ENCODE peak calls at places on chromosomes 5 and 9, in six cellular contexts. Y, S, U, M, T and P are unnamed samples.

GRCh38 chr5:96067902-96068614 is 106.4 kb upstream of the ELL2 start:
- DNase-seq in Y (no peak), S (peak), U (no peak), M (peak), T (no peak), P (peak)

GRCh38 chr9:98887918-98888510 is 55.7 kb upstream of the COL15A1 start:
- DNase-seq in Y (no peak), S (peak), U (no peak), M (peak), T (no peak), P (peak)

GRCh38 chr9:108083160-108083559 is 593.6 kb upstream of the KLF4 start:
- DNase-seq in Y (no peak), S (no peak), U (peak), M (no peak), T (no peak), P (no peak)

GRCh38 chr9:93567271-93567959 is 9.0 kb upstream of the PHF2 start:
- DNase-seq in Y (peak), S (no peak), U (peak), M (peak), T (no peak), P (peak)

GRCh38 chr9:121207371-121207940 is 5.8 kb upstream of the RAB14 start:
- DNase-seq in Y (no peak), S (no peak), U (no peak), M (no peak), T (no peak), P (no peak)

GRCh38 chr5:128406863-128407262 is 131.2 kb downstream of the FBN2 start:
- DNase-seq in Y (no peak), S (no peak), U (no peak), M (no peak), T (no peak), P (no peak)

GRCh38 chr9:38434365-38434764 is 10.1 kb upstream of the IGFBPL1 start:
- DNase-seq in Y (no peak), S (no peak), U (no peak), M (no peak), T (no peak), P (no peak)

GRCh38 chr5:94021246-94021645 is 279.8 kb upstream of the POU5F2 start:
- DNase-seq in Y (no peak), S (peak), U (no peak), M (peak), T (no peak), P (no peak)

GRCh38 chr9:98687911-98688310 is 20.8 kb downstream of the GABBR2 start:
- DNase-seq in Y (no peak), S (no peak), U (no peak), M (no peak), T (no peak), P (no peak)

GRCh38 chr9:36101916-36102741 is 34.4 kb upstream of the GLIPR2 start:
- DNase-seq in Y (no peak), S (peak), U (no peak), M (peak), T (no peak), P (no peak)

GRCh38 chr5:123422433-123423277 is 548 bp downstream of the CEP120 start:
- DNase-seq in Y (peak), S (peak), U (peak), M (peak), T (no peak), P (no peak)

GRCh38 chr5:82349651-82350050 is 71.5 kb upstream of the RPS23 start:
- DNase-seq in Y (peak), S (no peak), U (peak), M (peak), T (peak), P (peak)

GRCh38 chr5:180810210-180811011 is 7.8 kb upstream of the MGAT1 start:
- DNase-seq in Y (peak), S (peak), U (peak), M (peak), T (peak), P (peak)

GRCh38 chr5:55407059-55407684 is 99.4 kb downstream of the MTREX start:
- DNase-seq in Y (no peak), S (peak), U (peak), M (peak), T (no peak), P (no peak)

GRCh38 chr5:77229887-77230286 is 19.4 kb downstream of the PDE8B start:
- DNase-seq in Y (no peak), S (no peak), U (no peak), M (no peak), T (no peak), P (no peak)

GRCh38 chr9:93860694-93861658 is 94.2 kb downstream of the BARX1 start:
- DNase-seq in Y (peak), S (no peak), U (no peak), M (no peak), T (no peak), P (peak)

GRCh38 chr5:102767864-102768263 is 12.8 kb downstream of the PAM start:
- DNase-seq in Y (no peak), S (no peak), U (no peak), M (no peak), T (no peak), P (no peak)

GRCh38 chr9:35385042-35385441 is 104.9 kb upstream of the RUSC2 start:
- DNase-seq in Y (no peak), S (peak), U (no peak), M (peak), T (no peak), P (no peak)

GRCh38 chr9:129340427-129341196 is 162.6 kb upstream of the IER5L start:
- DNase-seq in Y (no peak), S (no peak), U (peak), M (peak), T (no peak), P (peak)

GRCh38 chr9:6938873-6939272 is 181.1 kb downstream of the KDM4C start:
- DNase-seq in Y (no peak), S (no peak), U (no peak), M (peak), T (no peak), P (no peak)

GRCh38 chr5:2757563-2758311 is 6.3 kb upstream of the IRX2 start:
- DNase-seq in Y (no peak), S (peak), U (no peak), M (peak), T (no peak), P (peak)

GRCh38 chr5:7017004-7017770 is 304.0 kb downstream of the TENT4A start:
- DNase-seq in Y (peak), S (no peak), U (no peak), M (no peak), T (no peak), P (no peak)

GRCh38 chr9:96078866-96079505 is 203.5 kb downstream of the ERCC6L2 start:
- DNase-seq in Y (no peak), S (no peak), U (no peak), M (no peak), T (no peak), P (no peak)

GRCh38 chr9:107717608-107718314 is 228.2 kb upstream of the KLF4 start:
- DNase-seq in Y (no peak), S (no peak), U (no peak), M (no peak), T (no peak), P (no peak)

GRCh38 chr9:101254733-101255473 is 129.9 kb downstream of the BAAT start:
- DNase-seq in Y (no peak), S (no peak), U (no peak), M (no peak), T (no peak), P (no peak)

GRCh38 chr5:179162351-179163235 is 102.4 kb downstream of the ZNF354C start:
- DNase-seq in Y (no peak), S (no peak), U (no peak), M (no peak), T (no peak), P (no peak)

GRCh38 chr5:65157906-65158603 is 323.7 kb downstream of the ADAMTS6 start:
- DNase-seq in Y (no peak), S (peak), U (no peak), M (peak), T (no peak), P (no peak)